ENCODE peak calls at places on chromosome 21, in eight cellular contexts. D is HL-60; T is tibial artery; Y is left ventricle myocardium inferior; G is effector memory CD4-positive, alpha-beta T cell; O is CD8-positive, alpha-beta T cell; R is RWPE1; A is heart left ventricle. S is an unnamed sample.

GRCh38 chr21:23101111-23101510 is 2102.9 kb downstream of the NCAM2 start:
- DNase-seq in D (no peak), T (no peak), Y (no peak), G (no peak), O (no peak), R (no peak), A (no peak), S (no peak)

GRCh38 chr21:17514124-17514481 is 1.3 kb downstream of the CXADR start:
- DNase-seq in D (no peak), T (no peak), Y (no peak), G (no peak), O (no peak), R (peak; percentile 53), A (no peak), S (no peak)

GRCh38 chr21:43364851-43365424 is 62.0 kb downstream of the SIK1 start:
- DNase-seq in D (no peak), T (no peak), Y (no peak), G (no peak), O (no peak), R (no peak), A (no peak), S (no peak)

GRCh38 chr21:16509466-16509865 is 779.7 kb downstream of the USP25 start:
- DNase-seq in D (no peak), T (no peak), Y (no peak), G (no peak), O (no peak), R (no peak), A (peak; percentile 32), S (no peak)

GRCh38 chr21:17829472-17829871 is 10.3 kb upstream of the C21orf91 start:
- DNase-seq in D (no peak), T (no peak), Y (no peak), G (no peak), O (no peak), R (no peak), A (no peak), S (no peak)

GRCh38 chr21:21973806-21974205 is 975.6 kb downstream of the NCAM2 start:
- DNase-seq in D (no peak), T (no peak), Y (no peak), G (no peak), O (no peak), R (no peak), A (no peak), S (no peak)

GRCh38 chr21:14942801-14943490 is 121.9 kb downstream of the NRIP1 start:
- DNase-seq in D (no peak), T (no peak), Y (no peak), G (no peak), O (no peak), R (no peak), A (no peak), S (no peak)

GRCh38 chr21:45557611-45558043 is 15.4 kb upstream of the SLC19A1 start:
- DNase-seq in D (no peak), T (peak; percentile 63), Y (no peak), G (no peak), O (no peak), R (no peak), A (peak; percentile 19), S (no peak)

GRCh38 chr21:15124731-15125130 is 59.9 kb upstream of the NRIP1 start:
- DNase-seq in D (no peak), T (no peak), Y (no peak), G (no peak), O (no peak), R (no peak), A (no peak), S (no peak)

GRCh38 chr21:17387030-17387617 is 125.7 kb upstream of the CXADR start:
- DNase-seq in D (peak; percentile 47), T (no peak), Y (no peak), G (no peak), O (peak; percentile 18), R (peak; percentile 36), A (no peak), S (no peak)

GRCh38 chr21:30518876-30519275 is 16.9 kb upstream of the KRTAP19-5 start:
- DNase-seq in D (no peak), T (no peak), Y (no peak), G (no peak), O (no peak), R (peak; percentile 1), A (no peak), S (no peak)

GRCh38 chr21:21137986-21138385 is 139.8 kb downstream of the NCAM2 start:
- DNase-seq in D (no peak), T (no peak), Y (no peak), G (no peak), O (no peak), R (no peak), A (no peak), S (no peak)

GRCh38 chr21:27423906-27424595 is 457.2 kb upstream of the ADAMTS5 start:
- DNase-seq in D (no peak), T (no peak), Y (no peak), G (no peak), O (no peak), R (no peak), A (peak; percentile 30), S (no peak)

GRCh38 chr21:30340714-30341573 is 3.5 kb upstream of the KRTAP27-1 start:
- DNase-seq in D (no peak), T (no peak), Y (no peak), G (no peak), O (peak; percentile 0), R (peak; percentile 56), A (peak; percentile 25), S (peak; percentile 26)

GRCh38 chr21:42971897-42972275 is 2.5 kb upstream of the PKNOX1 start:
- DNase-seq in D (no peak), T (no peak), Y (no peak), G (no peak), O (no peak), R (no peak), A (no peak), S (no peak)

GRCh38 chr21:28431022-28431421 is 561.7 kb downstream of the LTN1 start:
- DNase-seq in D (no peak), T (no peak), Y (no peak), G (no peak), O (no peak), R (no peak), A (no peak), S (no peak)

GRCh38 chr21:16587671-16588379 is 858.0 kb downstream of the USP25 start:
- DNase-seq in D (no peak), T (no peak), Y (no peak), G (no peak), O (no peak), R (peak; percentile 55), A (peak; percentile 26), S (peak; percentile 46)

GRCh38 chr21:25512095-25513086 is 94.9 kb downstream of the MRPL39 start:
- DNase-seq in D (no peak), T (no peak), Y (no peak), G (no peak), O (no peak), R (no peak), A (no peak), S (no peak)

GRCh38 chr21:30979054-30979453 is 59.2 kb downstream of the KRTAP19-8 start:
- DNase-seq in D (no peak), T (no peak), Y (no peak), G (no peak), O (no peak), R (no peak), A (no peak), S (no peak)

GRCh38 chr21:44478801-44479167 is 23.5 kb downstream of the LRRC3 start:
- DNase-seq in D (no peak), T (peak; percentile 48), Y (no peak), G (no peak), O (no peak), R (no peak), A (no peak), S (no peak)

GRCh38 chr21:44478124-44478800 is 23.0 kb downstream of the LRRC3 start:
- DNase-seq in D (peak; percentile 70), T (peak; percentile 52), Y (no peak), G (no peak), O (no peak), R (no peak), A (no peak), S (no peak)

GRCh38 chr21:44477131-44477530 is 21.8 kb downstream of the LRRC3 start:
- DNase-seq in D (no peak), T (peak; percentile 39), Y (no peak), G (no peak), O (no peak), R (no peak), A (no peak), S (no peak)

GRCh38 chr21:44475266-44475665 is 20.0 kb downstream of the LRRC3 start:
- DNase-seq in D (no peak), T (peak; percentile 32), Y (no peak), G (no peak), O (no peak), R (no peak), A (no peak), S (no peak)

GRCh38 chr21:44477712-44478111 is 22.4 kb downstream of the LRRC3 start:
- DNase-seq in D (no peak), T (peak; percentile 38), Y (no peak), G (no peak), O (no peak), R (no peak), A (no peak), S (no peak)
- H3K27ac ChIP-seq in D (no peak overlapping the region), T (no peak overlapping the region), Y (no peak overlapping the region), G (no peak overlapping the region), O (no peak overlapping the region), R (no peak overlapping the region), A (no peak overlapping the region), S (no peak overlapping the region)

DNA sequence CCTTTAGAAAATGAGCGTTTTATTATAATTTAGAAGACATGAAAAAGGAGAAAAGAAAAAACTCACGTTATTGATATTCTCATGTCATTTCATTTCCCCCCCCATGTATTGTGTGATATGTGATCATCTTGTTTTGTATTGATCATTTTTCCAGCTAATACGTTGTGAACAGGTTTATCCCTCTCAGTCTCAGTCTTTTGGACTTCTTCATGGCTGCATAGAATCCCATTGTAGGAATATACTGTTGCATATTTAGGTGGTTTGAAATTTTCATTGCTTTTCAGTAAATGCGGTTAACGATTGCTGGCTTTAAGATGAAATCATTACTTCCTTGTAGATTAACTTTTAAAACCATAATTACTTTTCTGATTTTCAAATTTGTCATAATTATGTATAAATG is 1.6 kb downstream of the SON start:
- DNase-seq in D (no peak), T (no peak), Y (no peak), G (no peak), O (no peak), R (no peak), A (no peak), S (no peak)
- H3K27ac ChIP-seq in D (peak overlapping the region; percentile 98), T (peak overlapping the region; percentile 93), Y (peak overlapping the region; percentile 99), G (peak overlapping the region; percentile 99), O (no peak overlapping the region), R (no peak overlapping the region), A (no peak overlapping the region), S (no peak overlapping the region)

DNA sequence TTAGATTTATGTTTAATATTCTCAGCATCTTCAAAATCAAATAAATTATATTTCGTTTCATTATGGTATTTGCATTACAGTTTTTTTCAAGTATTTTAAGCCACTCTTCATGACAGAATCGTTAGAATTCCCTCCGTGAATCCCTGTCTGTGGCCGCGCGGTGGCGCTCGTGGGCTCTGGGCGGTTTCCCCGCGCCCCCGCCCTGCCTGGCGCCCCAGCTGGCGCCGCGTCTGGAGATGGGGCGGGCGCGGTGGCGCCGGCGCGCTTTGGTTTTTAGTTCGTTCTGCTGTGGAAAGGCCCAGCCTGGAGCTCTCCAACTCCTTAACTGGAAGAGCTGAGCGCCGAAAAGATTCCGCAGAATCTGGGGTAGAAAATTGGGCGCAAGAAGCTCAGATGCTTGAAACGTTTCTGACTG is 25.7 kb downstream of the PRMT2 start:
- DNase-seq in D (peak; percentile 26), T (peak; percentile 80), Y (peak; percentile 60), G (no peak), O (no peak), R (peak; percentile 83), A (peak; percentile 54), S (no peak)
- H3K27ac ChIP-seq in D (no peak overlapping the region), T (peak overlapping the region; percentile 77), Y (peak overlapping the region; percentile 31), G (no peak overlapping the region), O (no peak overlapping the region), R (peak overlapping the region; percentile 76), A (no peak overlapping the region), S (no peak overlapping the region)

GRCh38 chr21:41559658-41560599 is 52.0 kb upstream of the TMPRSS2 start:
- DNase-seq in D (no peak), T (no peak), Y (no peak), G (no peak), O (no peak), R (no peak), A (no peak), S (no peak)
- H3K27ac ChIP-seq in D (no peak overlapping the region), T (no peak overlapping the region), Y (no peak overlapping the region), G (no peak overlapping the region), O (no peak overlapping the region), R (no peak overlapping the region), A (no peak overlapping the region), S (no peak overlapping the region)